ENCODE peak calls at places on chromosome 4, in five cellular contexts. G is vagina, H is lower lobe of right lung, E is BJ, D is adrenal gland. J is an unnamed sample.

GRCh38 chr4:152357206-152357605 is 178.7 kb downstream of the FBXW7 start:
- DNase-seq in G (no peak), H (peak), E (no peak), D (no peak), J (no peak)

GRCh38 chr4:76690091-76690905 is 207.6 kb downstream of the SOWAHB start:
- DNase-seq in G (no peak), H (no peak), E (no peak), D (no peak), J (no peak)

GRCh38 chr4:44632089-44632488 is 19.3 kb downstream of the YIPF7 start:
- DNase-seq in G (no peak), H (no peak), E (no peak), D (no peak), J (no peak)

GRCh38 chr4:88592600-88593448 is 544 bp downstream of the HERC3 start:
- DNase-seq in G (peak), H (peak), E (no peak), D (peak), J (no peak)

GRCh38 chr4:48804584-48805301 is 24.7 kb upstream of the FRYL start:
- DNase-seq in G (no peak), H (no peak), E (no peak), D (no peak), J (no peak)

GRCh38 chr4:126779446-126780166 is 853.2 kb upstream of the INTU start:
- DNase-seq in G (no peak), H (no peak), E (no peak), D (no peak), J (no peak)

GRCh38 chr4:110643096-110643495 is 20.2 kb upstream of the PITX2 start:
- DNase-seq in G (no peak), H (no peak), E (no peak), D (no peak), J (no peak)

GRCh38 chr4:120056249-120056648 is 10.4 kb downstream of the MAD2L1 start:
- DNase-seq in G (no peak), H (no peak), E (peak), D (no peak), J (no peak)

GRCh38 chr4:52235775-52236174 is 184.7 kb downstream of the SPATA18 start:
- DNase-seq in G (no peak), H (no peak), E (no peak), D (no peak), J (no peak)

GRCh38 chr4:5874811-5875465 is 17.9 kb downstream of the CRMP1 start:
- DNase-seq in G (no peak), H (no peak), E (no peak), D (no peak), J (no peak)

GRCh38 chr4:80454040-80454439 is 118.5 kb downstream of the CFAP299 start:
- DNase-seq in G (no peak), H (no peak), E (no peak), D (no peak), J (no peak)

GRCh38 chr4:62170235-62170634 is 970.1 kb downstream of the ADGRL3 start:
- DNase-seq in G (no peak), H (no peak), E (no peak), D (no peak), J (no peak)

GRCh38 chr4:52199574-52200338 is 148.7 kb downstream of the SPATA18 start:
- DNase-seq in G (no peak), H (no peak), E (no peak), D (peak), J (peak)

GRCh38 chr4:75698162-75698962 is 25.2 kb upstream of the G3BP2 start:
- DNase-seq in G (no peak), H (no peak), E (no peak), D (no peak), J (no peak)

GRCh38 chr4:28148221-28148620 is 1287.6 kb downstream of the STIM2 start:
- DNase-seq in G (no peak), H (no peak), E (no peak), D (no peak), J (no peak)

GRCh38 chr4:14180166-14180565 is 552.6 kb upstream of the BOD1L1 start:
- DNase-seq in G (no peak), H (no peak), E (no peak), D (no peak), J (no peak)

GRCh38 chr4:114782842-114783595 is 184.4 kb downstream of the UGT8 start:
- DNase-seq in G (no peak), H (no peak), E (no peak), D (no peak), J (no peak)

GRCh38 chr4:119518230-119518892 is 110.2 kb downstream of the PDE5A start:
- DNase-seq in G (no peak), H (no peak), E (no peak), D (no peak), J (no peak)

GRCh38 chr4:97498875-97499274 is 644.4 kb downstream of the STPG2 start:
- DNase-seq in G (no peak), H (no peak), E (no peak), D (no peak), J (peak)

GRCh38 chr4:174332741-174333493 is 49.2 kb downstream of the CEP44 start:
- DNase-seq in G (no peak), H (no peak), E (no peak), D (no peak), J (no peak)

DNA sequence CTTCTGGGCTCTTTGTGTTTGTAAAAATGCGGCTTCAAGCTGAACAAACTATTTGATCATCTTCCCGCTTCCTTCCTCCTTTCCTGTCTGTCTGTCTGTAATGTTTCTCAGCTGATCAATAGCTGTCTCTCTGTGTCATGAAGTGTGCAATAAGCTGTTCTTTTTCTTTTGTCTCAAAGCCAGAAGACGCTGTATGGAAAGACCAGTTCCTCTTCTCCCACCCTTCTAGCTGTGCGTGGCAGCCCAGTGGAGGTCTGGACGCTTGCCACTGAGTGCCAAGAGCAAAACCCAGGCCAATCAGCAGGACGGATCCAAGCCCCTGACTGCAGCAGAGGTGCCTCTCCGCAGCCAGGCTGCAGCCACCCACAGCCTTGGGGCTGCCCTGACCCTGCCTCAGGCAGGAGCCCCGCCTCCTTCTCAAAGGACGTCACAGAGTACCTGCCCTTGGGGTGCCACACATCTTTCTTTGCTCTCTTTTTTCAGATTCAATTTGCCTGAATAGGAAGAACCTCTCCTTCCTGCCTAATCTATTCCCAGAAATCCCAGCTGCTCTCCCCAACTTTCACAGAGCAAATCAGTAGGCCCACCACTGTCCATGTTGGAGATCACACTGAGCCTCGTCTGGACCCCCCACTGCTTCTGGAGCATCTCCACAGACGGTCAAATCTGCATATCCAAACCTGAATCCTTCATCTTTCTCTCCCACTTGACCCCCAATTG is 59.1 kb downstream of the MAML3 start:
- DNase-seq in G (no peak), H (peak), E (no peak), D (peak), J (no peak)
- H3K4me3 ChIP-seq in G (no peak), H (peak), E (no peak), D (no peak), J (no peak)

DNA sequence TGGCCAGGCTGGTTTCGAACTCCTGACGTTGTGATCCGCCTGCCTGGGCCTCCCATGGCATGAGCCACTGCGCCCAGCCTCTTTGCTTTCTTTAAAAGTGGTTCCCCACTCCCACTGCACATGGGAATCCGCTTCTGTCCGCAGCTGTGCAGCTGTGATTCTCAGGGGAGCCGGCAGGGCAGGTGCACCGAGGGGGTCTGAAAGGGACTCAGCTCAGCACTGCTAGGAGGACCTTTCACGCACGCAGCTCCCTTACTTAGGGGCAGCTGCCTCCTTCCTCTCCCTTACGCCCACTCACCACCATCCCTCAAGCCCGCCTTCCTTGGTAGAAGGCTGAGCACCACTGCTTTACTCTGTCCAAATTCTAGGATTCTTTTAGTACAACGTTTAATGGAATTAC is 40.4 kb upstream of the CYP4V2 start:
- DNase-seq in G (no peak), H (no peak), E (no peak), D (no peak), J (no peak)
- H3K4me3 ChIP-seq in G (no peak), H (no peak), E (no peak), D (no peak), J (no peak)

DNA sequence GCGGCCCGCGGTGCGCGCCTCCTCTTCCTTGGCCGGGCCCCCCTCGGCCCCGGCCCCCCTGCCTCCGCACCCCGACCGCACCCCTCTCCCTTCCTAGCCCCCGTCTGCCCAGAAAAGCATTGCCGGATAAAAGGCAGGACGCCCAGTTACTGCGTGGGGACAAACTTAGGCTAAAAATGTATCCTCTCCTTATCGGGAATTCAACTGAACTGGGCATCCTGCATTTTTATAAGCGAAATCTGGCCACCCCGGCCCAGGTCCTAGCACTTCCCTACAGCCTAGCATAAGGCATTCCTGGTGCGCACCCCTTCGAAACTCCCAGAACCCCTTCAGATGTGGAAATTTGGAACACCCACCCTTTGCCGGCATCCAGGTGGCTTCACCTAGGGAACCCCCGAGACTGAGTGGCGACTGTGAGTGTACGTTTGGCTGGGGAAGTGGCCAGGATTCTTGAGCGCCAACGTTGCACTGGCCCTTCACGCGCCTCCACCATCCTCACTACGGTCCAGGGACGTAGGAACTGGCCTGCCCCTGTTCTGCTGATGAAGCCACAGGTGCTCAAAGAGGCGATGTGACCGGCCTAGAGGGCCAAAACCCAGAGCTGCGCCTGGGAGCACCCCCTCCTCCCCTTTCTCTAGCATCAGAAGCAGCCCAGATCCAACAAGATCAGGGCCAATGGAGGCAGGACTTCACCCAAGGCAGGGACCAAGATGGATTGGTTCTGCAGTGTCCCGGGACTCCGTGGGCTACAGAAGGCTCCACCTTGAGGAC is 5.7 kb upstream of the RNF4 start:
- DNase-seq in G (no peak), H (no peak), E (no peak), D (no peak), J (no peak)
- H3K4me3 ChIP-seq in G (peak), H (peak), E (peak), D (peak), J (peak)

DNA sequence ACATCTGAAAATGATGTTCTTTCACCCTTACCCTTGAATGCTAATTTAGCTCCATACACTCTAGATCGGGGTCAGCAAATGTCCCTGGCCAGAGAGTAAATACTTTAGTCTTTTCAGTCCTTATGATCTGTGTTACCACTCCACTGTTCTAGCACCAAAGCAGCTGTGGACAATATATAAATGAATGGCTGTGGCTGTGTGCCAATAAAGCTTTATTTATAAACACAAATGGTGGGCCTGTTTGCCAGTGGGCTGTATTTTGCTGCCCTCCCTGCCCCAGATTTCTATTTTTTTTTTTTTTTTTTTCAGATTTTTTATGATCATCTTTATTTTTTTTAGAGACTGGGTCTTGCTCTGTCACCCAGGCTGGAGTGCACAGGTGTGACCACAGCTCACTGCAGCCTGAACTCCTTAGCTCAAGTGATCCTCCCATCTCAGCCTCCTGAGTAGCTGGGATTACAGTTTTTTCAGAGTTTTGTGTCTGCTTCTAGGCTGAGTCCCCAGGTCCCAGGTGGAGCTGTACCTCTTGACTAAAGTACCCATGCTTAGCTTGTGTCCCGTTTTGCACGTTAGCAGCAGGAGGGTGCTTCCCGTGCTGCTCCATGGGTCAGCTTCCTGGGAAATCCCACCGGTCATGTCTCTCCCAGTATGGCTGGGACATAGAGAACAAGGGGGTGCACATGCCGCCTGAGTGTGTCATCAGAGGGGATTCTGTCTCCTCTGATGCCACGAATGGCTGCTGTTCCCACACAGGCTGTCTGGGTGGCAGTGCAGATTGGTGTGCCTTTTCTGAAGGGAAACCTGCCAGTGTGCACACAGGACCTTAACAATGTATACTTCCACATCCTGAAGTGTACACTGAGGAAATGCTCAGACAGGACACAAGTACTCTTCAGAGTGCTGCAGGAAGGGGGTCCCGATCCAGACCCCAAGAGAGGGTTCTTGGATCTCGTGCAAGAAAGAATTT is 16.0 kb upstream of the GRPEL1 start:
- DNase-seq in G (no peak), H (no peak), E (no peak), D (no peak), J (no peak)
- H3K4me3 ChIP-seq in G (no peak), H (peak), E (no peak), D (peak), J (no peak)

GRCh38 chr4:3342182-3342854 is 49.5 kb downstream of the RGS12 start:
- DNase-seq in G (peak), H (no peak), E (peak), D (no peak), J (peak)
- H3K4me3 ChIP-seq in G (no peak), H (no peak), E (no peak), D (no peak), J (no peak)

DNA sequence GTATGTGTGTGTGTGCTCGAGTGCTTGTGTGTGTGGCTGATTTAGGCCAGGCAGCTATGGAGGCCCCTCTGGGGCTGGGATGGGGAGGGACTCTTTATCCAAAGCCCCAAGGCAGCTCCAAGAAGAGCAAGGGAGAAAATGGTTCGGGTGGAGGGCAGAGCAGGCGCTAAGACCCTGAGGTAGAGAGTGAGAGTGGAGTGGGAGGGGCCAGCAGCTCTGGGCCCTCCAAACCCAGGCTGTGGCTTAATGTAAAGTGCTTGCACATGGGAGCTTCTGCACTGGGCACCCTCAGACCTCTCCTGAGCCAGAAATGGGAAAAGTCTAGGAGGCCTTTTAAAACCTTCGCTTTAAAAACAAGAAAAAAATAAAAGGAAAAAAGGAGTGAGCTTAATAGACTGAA is 233.6 kb upstream of the PSAPL1 start:
- DNase-seq in G (no peak), H (no peak), E (no peak), D (no peak), J (no peak)
- H3K4me3 ChIP-seq in G (no peak), H (no peak), E (no peak), D (no peak), J (no peak)

GRCh38 chr4:139973015-139973414 is 181.0 kb downstream of the MAML3 start:
- DNase-seq in G (no peak), H (no peak), E (no peak), D (no peak), J (no peak)

GRCh38 chr4:139973611-139974010 is 180.4 kb downstream of the MAML3 start:
- DNase-seq in G (no peak), H (no peak), E (no peak), D (no peak), J (no peak)

GRCh38 chr4:139968831-139969230 is 185.2 kb downstream of the MAML3 start:
- DNase-seq in G (no peak), H (no peak), E (no peak), D (no peak), J (no peak)

GRCh38 chr4:139969635-139970266 is 184.2 kb downstream of the MAML3 start:
- DNase-seq in G (no peak), H (no peak), E (no peak), D (no peak), J (no peak)

GRCh38 chr4:139972305-139972704 is 181.7 kb downstream of the MAML3 start:
- DNase-seq in G (no peak), H (no peak), E (no peak), D (no peak), J (no peak)
- H3K4me3 ChIP-seq in G (no peak), H (no peak), E (no peak), D (no peak), J (no peak)